ENCODE peak calls at places on chromosomes 2 and 18, in ten cellular contexts. D is HCT116; H is sigmoid colon; M is right atrium auricular region; Y is adrenal gland; J is HL-60; V is GM23338; L is CD8-positive, alpha-beta T cell; O is brain microvascular endothelial cell; Q is WERI-Rb-1. W is an unnamed sample.

GRCh38 chr2:152466041-152466440 is 131.1 kb downstream of the FMNL2 start:
- DNase-seq in V (no peak), M (no peak), D (no peak), J (no peak), O (no peak), Y (peak; percentile 75), L (no peak), Q (no peak), H (no peak), W (no peak)

GRCh38 chr2:218327451-218327850 is 29.2 kb upstream of the CATIP start:
- DNase-seq in Y (no peak), O (no peak), M (no peak), Q (no peak), V (no peak), J (peak; percentile 52), D (no peak), L (no peak), H (no peak), W (no peak)

GRCh38 chr2:180240774-180241173 is 233.7 kb upstream of the CWC22 start:
- DNase-seq in H (no peak), M (no peak), L (no peak), Y (no peak), O (no peak), V (peak; percentile 35), J (no peak), Q (no peak), D (peak; percentile 10), W (no peak)

GRCh38 chr2:18583905-18584607 is 5.3 kb downstream of the NT5C1B start:
- DNase-seq in M (no peak), Y (no peak), J (no peak), O (no peak), L (no peak), H (no peak), Q (no peak), D (no peak), V (no peak), W (no peak)

GRCh38 chr18:38751897-38752296 is 1186.3 kb upstream of the CELF4 start:
- DNase-seq in J (no peak), Q (no peak), O (no peak), V (peak; percentile 8), H (no peak), M (no peak), L (no peak), D (no peak), Y (no peak), W (peak; percentile 12)

GRCh38 chr2:108927936-108928659 is 60.9 kb downstream of the EDAR start:
- DNase-seq in D (peak; percentile 43), V (peak; percentile 78), H (peak; percentile 46), L (peak; percentile 11), O (peak; percentile 46), Q (peak; percentile 66), M (no peak), J (peak; percentile 33), Y (peak; percentile 60), W (no peak)

GRCh38 chr18:21996261-21996892 is 173.0 kb upstream of the GATA6 start:
- DNase-seq in L (no peak), Q (no peak), M (peak; percentile 66), O (no peak), J (no peak), V (no peak), Y (peak; percentile 58), H (peak; percentile 72), D (no peak), W (no peak)

GRCh38 chr2:64466696-64467462 is 12.9 kb downstream of the LGALSL start:
- DNase-seq in H (no peak), V (no peak), L (no peak), Q (no peak), J (peak; percentile 76), D (no peak), Y (no peak), M (no peak), O (no peak), W (no peak)

GRCh38 chr2:239934571-239935171 is 90.5 kb downstream of the NDUFA10 start:
- DNase-seq in V (peak; percentile 89), M (peak; percentile 78), H (peak; percentile 84), Y (peak; percentile 78), Q (peak; percentile 78), L (peak; percentile 32), D (peak; percentile 38), J (peak; percentile 59), O (peak; percentile 71), W (no peak)

GRCh38 chr18:73879771-73880170 is 267.9 kb downstream of the FBXO15 start:
- DNase-seq in O (peak; percentile 71), L (no peak), Y (no peak), Q (no peak), M (no peak), H (no peak), J (no peak), V (no peak), D (no peak), W (no peak)

GRCh38 chr2:101420623-101421022 is 33.3 kb upstream of the CREG2 start:
- DNase-seq in Y (no peak), V (no peak), J (no peak), O (no peak), L (no peak), H (no peak), M (no peak), D (no peak), Q (no peak), W (no peak)

GRCh38 chr2:232888839-232889529 is 18.9 kb downstream of the SNORC start:
- DNase-seq in H (no peak), L (no peak), Q (no peak), Y (peak; percentile 17), O (no peak), J (no peak), V (no peak), M (no peak), D (no peak), W (no peak)

GRCh38 chr2:191382801-191383200 is 137.6 kb downstream of the MYO1B start:
- DNase-seq in H (no peak), Y (no peak), O (peak; percentile 77), V (no peak), D (no peak), L (no peak), M (no peak), Q (no peak), J (no peak), W (no peak)

GRCh38 chr2:188324067-188324466 is 32.4 kb downstream of the GULP1 start:
- DNase-seq in L (no peak), H (no peak), D (no peak), V (no peak), Y (no peak), J (no peak), M (no peak), O (no peak), Q (no peak), W (no peak)

GRCh38 chr2:118750959-118751565 is 96.4 kb downstream of the EN1 start:
- DNase-seq in V (no peak), L (no peak), H (no peak), Y (no peak), D (no peak), Q (no peak), O (no peak), J (no peak), M (no peak), W (no peak)

GRCh38 chr2:30422437-30422805 is 24.6 kb upstream of the LCLAT1 start:
- DNase-seq in H (no peak), L (peak; percentile 69), D (peak; percentile 37), V (no peak), O (peak; percentile 56), Q (no peak), J (no peak), M (no peak), Y (no peak), W (no peak)

GRCh38 chr2:230861564-230862255 is 3.0 kb upstream of the ITM2C start:
- DNase-seq in J (no peak), M (no peak), V (peak; percentile 84), H (no peak), O (no peak), L (no peak), Y (no peak), D (no peak), Q (peak; percentile 85), W (no peak)

GRCh38 chr2:27050281-27050995 is 1.0 kb upstream of the AGBL5 start:
- DNase-seq in Q (peak; percentile 94), D (peak; percentile 90), O (peak; percentile 89), J (peak; percentile 89), M (peak; percentile 96), L (peak; percentile 86), Y (peak; percentile 96), H (peak; percentile 96), V (peak; percentile 95), W (peak; percentile 64)
- TF ChIP-seq CTCF in Q (peak; percentile 34), D (peak; percentile 51), O (peak; percentile 61), J (no peak), M (peak; percentile 55), L (peak; percentile 28), Y (peak; percentile 41), H (peak; percentile 77), V (peak; percentile 32), W (peak; percentile 33)

DNA sequence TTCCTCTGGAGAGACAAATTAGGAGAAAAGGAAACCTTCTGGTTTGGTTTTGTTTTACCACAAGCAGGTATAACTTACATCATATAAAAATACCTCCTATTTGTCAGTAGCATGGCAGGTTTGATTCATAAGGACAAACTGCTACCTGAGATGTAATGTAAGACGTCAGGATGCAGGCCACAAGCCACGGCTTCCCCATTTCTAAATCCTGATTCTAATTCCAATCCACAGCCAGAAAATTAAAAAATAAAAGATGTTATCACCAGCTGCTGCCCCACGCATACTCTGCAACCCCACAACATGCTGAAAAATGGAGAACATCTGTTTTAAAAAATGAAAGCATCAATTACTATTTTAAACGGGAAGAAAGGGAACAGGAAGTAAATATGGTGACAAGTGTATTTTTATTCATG is 197.6 kb downstream of the BCL11A start:
- DNase-seq in M (no peak), D (no peak), J (peak; percentile 14), Y (no peak), V (no peak), L (no peak), Q (no peak), O (no peak), H (no peak), W (no peak)
- H3K4me3 ChIP-seq in M (no peak overlapping the region), D (no peak overlapping the region), J (no peak overlapping the region), Y (no peak overlapping the region), V (no peak overlapping the region), L (no peak overlapping the region), Q (no peak overlapping the region), O (no peak overlapping the region), H (no peak overlapping the region), W (no peak overlapping the region)

DNA sequence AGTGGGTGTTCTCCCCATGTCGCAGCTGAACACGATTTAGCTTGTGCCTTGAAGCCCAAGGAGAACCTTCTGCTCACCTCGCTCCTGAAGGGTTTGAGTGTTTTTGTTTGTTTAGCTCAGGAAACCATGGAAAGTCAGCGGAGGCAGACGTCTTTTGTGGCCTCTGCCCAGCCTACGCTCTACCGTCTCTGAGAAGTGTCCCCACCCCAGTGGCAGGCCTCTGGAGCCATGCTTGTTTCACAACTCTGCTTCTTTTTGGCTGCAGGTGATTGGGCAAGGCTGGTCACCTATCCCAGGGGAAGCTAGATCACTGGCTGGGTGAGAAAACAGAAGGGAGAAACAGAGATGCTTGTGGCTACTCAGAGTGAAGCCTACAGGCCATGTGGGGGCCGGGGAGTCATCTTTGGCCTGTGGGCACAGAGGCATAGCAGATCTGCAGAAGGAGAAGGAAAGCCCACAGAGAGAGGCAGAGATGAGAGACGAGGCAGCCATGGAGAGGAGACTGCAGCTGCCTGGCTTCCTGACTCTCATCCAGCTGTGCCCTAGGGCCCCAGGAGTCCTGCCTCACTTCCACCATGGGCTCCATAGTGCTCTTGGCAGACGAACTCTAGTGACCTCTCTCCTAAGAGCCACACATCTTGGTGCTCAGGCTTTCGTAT is 50.1 kb downstream of the CIB4 start:
- DNase-seq in Q (peak; percentile 3), Y (no peak), O (no peak), D (no peak), V (no peak), J (no peak), H (peak; percentile 27), M (no peak), L (no peak), W (no peak)
- H3K27me3 ChIP-seq in Q (no peaks in the 10 kb centered on the region), Y (no peaks in the 10 kb centered on the region), O (peaks cover 40% of the 10 kb centered on the region), D (peaks cover 28% of the 10 kb centered on the region), V (no peaks in the 10 kb centered on the region), J (peaks cover 10% of the 10 kb centered on the region), H (no peaks in the 10 kb centered on the region), M (no peaks in the 10 kb centered on the region), L (no peaks in the 10 kb centered on the region), W (peaks cover 44% of the 10 kb centered on the region)

GRCh38 chr18:5073026-5073944 is 123.8 kb downstream of the AKAIN1 start:
- DNase-seq in V (peak; percentile 81), J (peak; percentile 44), Y (peak; percentile 43), O (peak; percentile 2), M (no peak), D (peak; percentile 13), L (no peak), H (no peak), Q (peak; percentile 36), W (no peak)
- TF ChIP-seq CTCF in V (peak; percentile 70), J (peak; percentile 58), Y (peak; percentile 44), O (peak; percentile 11), M (peak; percentile 64), D (peak; percentile 26), L (peak; percentile 69), H (no peak), Q (peak; percentile 82), W (peak; percentile 41)